ENCODE peak calls at places on chromosomes 6 and 20, in seven cellular contexts. R is upper lobe of left lung, T is tibial nerve, P is suprapubic skin, F is ovary, B is H1, A is A549. G is an unnamed sample.

GRCh38 chr6:160221423-160221822 is 37.2 kb downstream of the SLC22A2 start:
- DNase-seq in A (no peak), P (no peak), T (no peak), B (no peak), R (no peak), F (no peak), G (no peak)

GRCh38 chr6:66336171-66336570 is 629.1 kb upstream of the EYS start:
- DNase-seq in P (no peak), A (no peak), T (no peak), R (no peak), F (no peak), B (no peak), G (no peak)

GRCh38 chr6:50591135-50591534 is 122.2 kb upstream of the TFAP2D start:
- DNase-seq in R (no peak), T (no peak), B (no peak), P (no peak), F (no peak), A (no peak), G (no peak)

GRCh38 chr6:133411757-133412156 is 170.6 kb downstream of the EYA4 start:
- DNase-seq in F (no peak), T (no peak), R (no peak), P (no peak), A (no peak), B (no peak), G (no peak)

GRCh38 chr20:40233401-40233800 is 455.6 kb downstream of the MAFB start:
- DNase-seq in A (no peak), B (no peak), F (no peak), T (no peak), P (no peak), R (no peak), G (no peak)

GRCh38 chr6:111721677-111722219 is 116.1 kb upstream of the TRAF3IP2 start:
- DNase-seq in R (no peak), B (no peak), T (no peak), P (no peak), F (no peak), A (peak; percentile 11), G (no peak)

GRCh38 chr20:10954137-10954840 is 280.5 kb upstream of the JAG1 start:
- DNase-seq in P (no peak), F (no peak), A (no peak), B (no peak), R (no peak), T (no peak), G (peak; percentile 32)

GRCh38 chr20:53914091-53914860 is 156.1 kb downstream of the BCAS1 start:
- DNase-seq in T (no peak), A (no peak), F (no peak), P (peak; percentile 40), R (no peak), B (no peak), G (no peak)

GRCh38 chr6:29295623-29296022 is 5.9 kb upstream of the OR14J1 start:
- DNase-seq in R (peak; percentile 20), F (no peak), P (no peak), B (no peak), A (no peak), T (no peak), G (no peak)

GRCh38 chr6:158686791-158687381 is 37.0 kb downstream of the SYTL3 start:
- DNase-seq in F (no peak), B (no peak), R (no peak), A (no peak), T (no peak), P (no peak), G (no peak)

GRCh38 chr6:13367396-13367795 is 39.1 kb upstream of the TBC1D7 start:
- DNase-seq in R (no peak), B (no peak), A (no peak), P (no peak), T (no peak), F (no peak), G (no peak)

GRCh38 chr6:112576421-112576820 is 229.3 kb downstream of the RFPL4B start:
- DNase-seq in P (no peak), T (no peak), B (no peak), A (no peak), F (no peak), R (no peak), G (no peak)

GRCh38 chr6:84774174-84775158 is 10.1 kb upstream of the TBX18 start:
- DNase-seq in A (peak; percentile 41), B (no peak), T (peak; percentile 38), R (peak; percentile 90), P (peak; percentile 61), F (peak; percentile 13), G (no peak)

GRCh38 chr20:32614772-32615171 is 29.6 kb upstream of the NOL4L start:
- DNase-seq in R (no peak), F (no peak), A (no peak), B (no peak), P (no peak), T (no peak), G (no peak)

GRCh38 chr6:158781692-158782373 is 37.3 kb downstream of the EZR start:
- DNase-seq in F (no peak), B (no peak), P (no peak), R (no peak), T (no peak), A (no peak), G (peak; percentile 33)

GRCh38 chr6:116779569-116780164 is 14.1 kb upstream of the FAM162B start:
- DNase-seq in P (no peak), R (no peak), F (no peak), T (no peak), A (peak; percentile 6), B (no peak), G (no peak)

GRCh38 chr6:144349690-144350132 is 64.6 kb downstream of the UTRN start:
- DNase-seq in R (no peak), T (no peak), B (no peak), F (no peak), A (no peak), P (no peak), G (no peak)
- TF ChIP-seq EP300 in R (no peak), T (no peak), B (no peak), F (no peak), A (no peak), P (no peak), G (no peak)

DNA sequence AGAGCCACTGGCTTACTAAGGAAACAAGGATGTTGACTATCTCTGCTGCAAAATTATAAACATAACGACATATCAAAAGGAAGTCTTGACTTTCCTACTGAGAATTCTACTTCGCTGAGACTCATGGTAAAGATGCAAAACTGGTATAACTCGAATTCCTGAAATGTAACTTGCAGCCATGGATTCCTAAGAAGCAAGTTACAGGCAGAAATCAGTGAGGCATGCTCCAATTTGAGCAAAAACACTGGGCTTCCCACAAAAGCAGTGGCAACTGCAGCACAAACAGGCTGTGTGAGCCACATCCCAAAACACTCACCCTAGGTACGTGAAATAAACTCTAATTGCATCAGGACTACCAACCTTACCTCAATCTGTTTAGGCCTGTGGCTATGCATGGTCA is 102.3 kb upstream of the BEND6 start:
- DNase-seq in B (no peak), F (no peak), P (no peak), T (no peak), R (no peak), A (no peak), G (no peak)
- TF ChIP-seq EP300 in B (no peak), F (no peak), P (no peak), T (no peak), R (no peak), A (no peak), G (no peak)

GRCh38 chr6:6704423-6705060 is 116.0 kb downstream of the LY86 start:
- DNase-seq in T (no peak), B (no peak), A (no peak), P (no peak), R (no peak), F (no peak), G (no peak)
- TF ChIP-seq EP300 in T (no peak), B (no peak), A (no peak), P (no peak), R (no peak), F (no peak), G (no peak)

DNA sequence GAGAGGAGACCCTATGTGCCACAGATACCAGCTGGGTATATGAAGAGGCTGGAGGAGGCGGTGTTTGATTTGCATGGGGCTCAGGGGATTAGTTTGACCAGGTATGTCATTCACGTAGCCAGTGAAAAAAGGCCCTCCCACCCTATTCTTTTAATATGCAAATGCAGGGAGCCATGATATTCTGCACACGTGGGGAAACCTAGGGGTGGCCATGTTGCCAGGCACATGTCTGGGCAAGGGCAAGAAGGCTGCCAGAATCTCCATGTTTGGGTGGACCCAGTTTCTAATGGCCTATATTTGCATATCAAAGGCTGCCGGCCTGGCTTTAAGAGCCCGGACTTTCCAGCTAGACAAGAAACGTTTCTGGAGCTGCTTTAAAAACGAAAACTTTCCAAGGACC is 60.4 kb downstream of the SOX4 start:
- DNase-seq in B (no peak), F (no peak), P (no peak), A (no peak), R (no peak), T (no peak), G (no peak)
- TF ChIP-seq EP300 in B (no peak), F (no peak), P (no peak), A (no peak), R (no peak), T (no peak), G (no peak)

GRCh38 chr6:16781348-16782169 is 20.3 kb upstream of the ATXN1 start:
- DNase-seq in P (no peak), F (no peak), R (no peak), B (no peak), A (no peak), T (no peak), G (no peak)

GRCh38 chr6:16774437-16774836 is 13.2 kb upstream of the ATXN1 start:
- DNase-seq in T (no peak), F (no peak), R (no peak), P (no peak), A (no peak), B (no peak), G (no peak)

GRCh38 chr6:16776394-16777017 is 15.2 kb upstream of the ATXN1 start:
- DNase-seq in A (no peak), P (no peak), T (no peak), F (no peak), R (no peak), B (no peak), G (no peak)

GRCh38 chr6:16777794-16778193 is 16.5 kb upstream of the ATXN1 start:
- DNase-seq in F (no peak), P (no peak), A (no peak), R (no peak), B (no peak), T (no peak), G (no peak)

DNA sequence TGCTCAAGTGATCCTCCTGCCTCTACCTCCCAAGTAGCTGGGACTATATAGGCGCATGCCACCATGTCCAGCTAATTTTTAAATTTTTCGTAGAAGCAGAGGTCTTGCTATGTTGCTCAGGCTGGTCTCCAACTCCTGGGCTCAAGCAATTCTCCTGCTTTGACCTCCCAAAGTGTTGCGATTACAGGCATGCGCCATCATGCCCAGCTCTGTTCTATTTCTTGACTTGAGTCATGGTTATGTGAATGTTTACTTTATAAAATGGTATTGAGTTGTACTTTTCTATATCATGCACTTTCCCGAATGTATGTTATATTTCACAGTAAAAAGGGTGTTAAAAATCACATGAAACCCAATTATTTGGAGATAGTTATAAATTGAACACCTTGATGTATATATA is 17.3 kb upstream of the ATXN1 start:
- DNase-seq in A (no peak), F (no peak), T (no peak), B (no peak), P (no peak), R (no peak), G (no peak)
- TF ChIP-seq EP300 in A (no peak), F (no peak), T (no peak), B (no peak), P (no peak), R (no peak), G (no peak)

GRCh38 chr6:104816141-104816540 is 43.6 kb downstream of the HACE1 start:
- DNase-seq in P (no peak), A (no peak), T (no peak), R (no peak), F (no peak), B (no peak), G (no peak)
- TF ChIP-seq EP300 in P (no peak), A (no peak), T (no peak), R (no peak), F (no peak), B (no peak), G (no peak)